ENCODE peak calls at places on chromosomes 5 and 9, in nine cellular contexts. N is NCI-H510A treated with DMSO at 0.1 percent for 48 hours; C is ACHN; Q is AG20443; F is progenitor cell of endocrine pancreas; M is GM12891; U is activated gamma-delta T cell treated with Interleukin-2 at 50 U/mL for 16 hours; E is activated T-helper 1 cell treated with anti-CD3 and anti-CD28 coated beads, Interleukin-12 subunit alpha, Interleukin-12 subunit beta, Interleukin-2, Interleukin-4 antibody, amounts not matched to agents 30 ng/mL and 10 ng/mL and 1 ng/mL, durations not matched to agents 14 hours and 24 hours and 36 hours; G is OCI-LY7. Y is an unnamed sample.

GRCh38 chr9:71758785-71759184 is 9.5 kb downstream of the CEMIP2 start:
- DNase-seq in C (peak; percentile 40), F (no peak), G (no peak), N (peak; percentile 79), U (no peak), Q (no peak), M (no peak), E (no peak), Y (no peak)

GRCh38 chr5:56852228-56853000 is 37.1 kb downstream of the MAP3K1 start:
- DNase-seq in Q (no peak), G (no peak), M (no peak), U (no peak), N (no peak), E (no peak), C (peak; percentile 39), F (no peak), Y (no peak)

GRCh38 chr9:71032779-71033178 is 88.6 kb downstream of the TRPM3 start:
- DNase-seq in N (no peak), G (no peak), Q (no peak), F (no peak), C (no peak), U (no peak), E (no peak), M (no peak), Y (no peak)

GRCh38 chr5:72920690-72921089 is 35.2 kb upstream of the FCHO2 start:
- DNase-seq in G (peak; percentile 24), Q (no peak), M (no peak), C (peak; percentile 51), F (no peak), N (peak; percentile 28), U (no peak), E (no peak), Y (no peak)

GRCh38 chr5:111618644-111619271 is 106.4 kb upstream of the STARD4 start:
- DNase-seq in C (no peak), E (no peak), Q (no peak), G (no peak), N (no peak), F (no peak), U (no peak), M (no peak), Y (no peak)

GRCh38 chr5:15367501-15367900 is 132.5 kb upstream of the FBXL7 start:
- DNase-seq in F (no peak), Q (no peak), G (no peak), E (no peak), C (no peak), N (no peak), U (no peak), M (no peak), Y (no peak)

GRCh38 chr5:59798862-59799667 is 94.5 kb downstream of the PDE4D start:
- DNase-seq in Q (no peak), C (peak; percentile 34), M (no peak), E (no peak), U (no peak), F (no peak), G (peak; percentile 57), N (peak; percentile 48), Y (no peak)

GRCh38 chr5:115856936-115857524 is 15.3 kb downstream of the AP3S1 start:
- DNase-seq in C (no peak), G (no peak), U (no peak), M (no peak), F (no peak), N (no peak), Q (no peak), E (no peak), Y (no peak)

GRCh38 chr5:126054593-126055347 is 368.4 kb upstream of the GRAMD2B start:
- DNase-seq in E (no peak), M (no peak), U (no peak), F (no peak), G (no peak), N (no peak), C (no peak), Q (no peak), Y (no peak)

GRCh38 chr5:133149333-133149732 is 97.5 kb downstream of the HSPA4 start:
- DNase-seq in F (no peak), N (peak; percentile 35), G (no peak), C (no peak), U (no peak), M (no peak), E (no peak), Q (no peak), Y (no peak)

GRCh38 chr9:36298566-36298965 is 40.3 kb upstream of the GNE start:
- DNase-seq in F (no peak), C (no peak), G (no peak), E (no peak), M (no peak), N (no peak), U (no peak), Q (peak; percentile 77), Y (no peak)

GRCh38 chr9:93668261-93668871 is 92.0 kb downstream of the PHF2 start:
- DNase-seq in Q (no peak), F (peak; percentile 5), E (no peak), C (no peak), U (peak; percentile 1), M (no peak), G (no peak), N (no peak), Y (peak; percentile 30)

Y was measured in RWPE2.